ENCODE peak calls at places on chromosomes 6 and 20, in ten cellular contexts. T is dorsolateral prefrontal cortex; U is IMR-90; Z is CD8-positive, alpha-beta memory T cell; G is hepatocyte; I is neuronal stem cell; X is pancreas; F is lung; N is CD8-positive, alpha-beta T cell; H is psoas muscle. R is an unnamed sample. For H3K27me3, the result is how much of the 10 kb centered on the place peaks cover.

GRCh38 chr20:50129662-50130345 is 16.9 kb upstream of the UBE2V1 start:
- DNase-seq in F (no peak), I (no peak), Z (no peak), X (no peak), H (no peak), G (no peak), T (no peak), N (no peak), U (peak), R (no peak)

GRCh38 chr6:63097222-63097621 is 114.0 kb upstream of the FKBP1C start:
- DNase-seq in G (no peak), X (no peak), U (no peak), I (no peak), T (no peak), Z (no peak), F (no peak), N (no peak), H (no peak), R (no peak)

GRCh38 chr6:19416811-19417210 is 420.4 kb upstream of the ID4 start:
- DNase-seq in G (no peak), I (no peak), H (no peak), T (no peak), F (no peak), Z (no peak), N (no peak), U (no peak), X (no peak), R (no peak)

GRCh38 chr20:49669601-49670189 is 44.0 kb downstream of the B4GALT5 start:
- DNase-seq in H (no peak), F (no peak), I (no peak), U (no peak), N (no peak), T (no peak), X (no peak), Z (peak), G (no peak), R (no peak)

GRCh38 chr6:2976571-2977085 is 5.3 kb upstream of the SERPINB6 start:
- DNase-seq in F (no peak), I (no peak), N (no peak), U (peak), H (no peak), T (no peak), G (no peak), Z (no peak), X (no peak), R (no peak)

GRCh38 chr6:8082954-8083858 is 19.0 kb upstream of the BLOC1S5 start:
- DNase-seq in G (peak), U (peak), F (no peak), N (no peak), H (no peak), X (peak), T (no peak), I (no peak), Z (no peak), R (no peak)

GRCh38 chr6:13152804-13153203 is 175.5 kb downstream of the TBC1D7 start:
- DNase-seq in F (no peak), G (no peak), X (no peak), U (no peak), T (no peak), I (peak), H (no peak), Z (no peak), N (no peak), R (no peak)

GRCh38 chr6:55450007-55450406 is 122.7 kb downstream of the GFRAL start:
- DNase-seq in T (no peak), F (no peak), Z (no peak), H (no peak), U (peak), G (no peak), N (no peak), X (no peak), I (no peak), R (no peak)

GRCh38 chr20:22993823-22994222 is 41.3 kb upstream of the SSTR4 start:
- DNase-seq in I (no peak), U (no peak), H (no peak), F (no peak), X (no peak), G (no peak), T (no peak), Z (no peak), N (no peak), R (no peak)

GRCh38 chr20:31972481-31973386 is 4.8 kb downstream of the XKR7 start:
- DNase-seq in H (no peak), X (no peak), I (no peak), Z (no peak), U (peak), G (no peak), T (no peak), N (no peak), F (no peak), R (no peak)

GRCh38 chr6:37555040-37555781 is 55.5 kb upstream of the CCDC167 start:
- DNase-seq in H (no peak), F (no peak), T (no peak), I (no peak), N (no peak), X (no peak), G (no peak), Z (no peak), U (no peak), R (no peak)

GRCh38 chr6:24477070-24477469 is 12.3 kb downstream of the GPLD1 start:
- DNase-seq in U (no peak), T (no peak), F (no peak), I (no peak), N (no peak), Z (no peak), X (no peak), H (no peak), G (no peak), R (peak)

GRCh38 chr6:142794424-142794823 is 150.6 kb downstream of the HIVEP2 start:
- DNase-seq in I (no peak), U (no peak), T (no peak), F (no peak), N (no peak), H (no peak), Z (no peak), X (no peak), G (no peak), R (no peak)

GRCh38 chr20:32562495-32562911 is 22.6 kb downstream of the NOL4L start:
- DNase-seq in I (no peak), U (no peak), F (no peak), X (no peak), H (no peak), G (no peak), N (no peak), T (no peak), Z (no peak), R (no peak)

GRCh38 chr20:43681468-43681942 is 14.6 kb downstream of the MYBL2 start:
- DNase-seq in U (no peak), F (no peak), N (no peak), G (no peak), I (no peak), X (peak), T (peak), H (no peak), Z (no peak), R (no peak)

GRCh38 chr6:22041797-22042489 is 254.9 kb downstream of the PRL start:
- DNase-seq in N (no peak), T (no peak), F (no peak), Z (no peak), X (no peak), I (no peak), H (no peak), U (peak), G (no peak), R (no peak)

GRCh38 chr6:142482973-142483372 is 181.2 kb downstream of the ADGRG6 start:
- DNase-seq in F (no peak), G (no peak), N (no peak), X (no peak), T (no peak), U (peak), I (no peak), Z (no peak), H (no peak), R (no peak)

GRCh38 chr20:33655164-33655563 is 7.0 kb upstream of the C20orf144 start:
- DNase-seq in H (no peak), I (no peak), T (no peak), Z (no peak), F (no peak), N (no peak), G (no peak), X (no peak), U (no peak), R (no peak)

GRCh38 chr6:137736048-137736846 is 130.8 kb upstream of the TNFAIP3 start:
- DNase-seq in G (no peak), F (no peak), I (no peak), X (no peak), H (no peak), T (no peak), Z (no peak), N (peak), U (no peak), R (no peak)

GRCh38 chr6:31907158-31907813 is 5.4 kb upstream of the ZBTB12 start:
- DNase-seq in N (no peak), T (no peak), G (no peak), I (no peak), H (no peak), F (no peak), U (peak), X (no peak), Z (no peak), R (no peak)

GRCh38 chr6:139278190-139278589 is 13.6 kb downstream of the TXLNB start:
- DNase-seq in Z (no peak), G (no peak), X (no peak), N (no peak), F (no peak), T (no peak), H (no peak), U (peak), I (no peak), R (no peak)

GRCh38 chr20:3678893-3679720 is 2.7 kb downstream of the ADAM33 start:
- DNase-seq in Z (no peak), N (no peak), G (no peak), U (no peak), H (no peak), T (no peak), F (no peak), I (no peak), X (no peak), R (no peak)

GRCh38 chr6:113875470-113875869 is 18.3 kb downstream of the MARCKS start:
- DNase-seq in H (no peak), F (no peak), X (no peak), I (no peak), N (no peak), U (peak), T (no peak), G (no peak), Z (no peak), R (no peak)

GRCh38 chr6:6788394-6789020 is 200.0 kb downstream of the LY86 start:
- DNase-seq in I (no peak), N (no peak), G (no peak), U (no peak), F (no peak), Z (no peak), H (no peak), T (no peak), X (no peak), R (no peak)

GRCh38 chr20:44034451-44034850 is 119.8 kb downstream of the TOX2 start:
- DNase-seq in N (no peak), U (no peak), I (no peak), T (no peak), G (no peak), Z (no peak), X (no peak), H (no peak), F (no peak), R (peak)

GRCh38 chr6:134750669-134751068 is 199.2 kb downstream of the ALDH8A1 start:
- DNase-seq in F (no peak), T (no peak), Z (no peak), H (no peak), G (no peak), N (no peak), I (no peak), X (no peak), U (peak), R (no peak)

GRCh38 chr20:45340951-45341350 is 7.3 kb downstream of the SDC4 start:
- DNase-seq in I (no peak), H (no peak), Z (no peak), F (no peak), X (no peak), T (no peak), G (peak), N (no peak), U (no peak), R (no peak)

GRCh38 chr6:90204327-90204726 is 92.3 kb downstream of the BACH2 start:
- DNase-seq in N (no peak), F (no peak), G (no peak), H (no peak), X (no peak), Z (no peak), I (no peak), T (no peak), U (no peak), R (no peak)

GRCh38 chr6:141667580-141668309 is 465.0 kb upstream of the GJE1 start:
- DNase-seq in H (no peak), N (no peak), X (no peak), Z (no peak), G (peak), I (no peak), T (no peak), U (peak), F (no peak), R (no peak)

GRCh38 chr6:31969712-31970603 is 2.0 kb downstream of the DXO start:
- DNase-seq in X (no peak), N (no peak), G (no peak), T (no peak), Z (no peak), I (no peak), H (no peak), F (no peak), U (peak), R (no peak)

GRCh38 chr20:32945710-32946221 is 58.5 kb downstream of the SUN5 start:
- DNase-seq in N (no peak), H (no peak), F (no peak), U (peak), G (no peak), T (no peak), Z (no peak), I (peak), X (no peak), R (no peak)

GRCh38 chr20:4195499-4195898 is 180.1 kb upstream of the RNF24 start:
- DNase-seq in Z (no peak), T (peak), G (no peak), F (no peak), N (no peak), X (no peak), I (no peak), U (peak), H (no peak), R (no peak)

GRCh38 chr20:21102252-21102609 is 3.9 kb downstream of the LINC00237 start:
- DNase-seq in X (no peak), H (no peak), G (no peak), Z (no peak), T (no peak), I (no peak), N (no peak), F (no peak), U (no peak), R (no peak)

GRCh38 chr6:53795254-53795701 is 473 bp downstream of the LRRC1 start:
- DNase-seq in Z (no peak), T (peak), H (no peak), G (no peak), U (no peak), F (no peak), I (no peak), N (no peak), X (peak), R (no peak)

GRCh38 chr6:53797304-53797703 is 2.5 kb downstream of the LRRC1 start:
- DNase-seq in I (no peak), N (no peak), T (no peak), U (no peak), F (no peak), X (no peak), G (no peak), H (no peak), Z (no peak), R (no peak)

GRCh38 chr6:53795702-53796450 is 1.1 kb downstream of the LRRC1 start:
- DNase-seq in I (peak), N (no peak), T (peak), Z (no peak), F (peak), G (peak), U (peak), H (peak), X (peak), R (no peak)

GRCh38 chr6:53796791-53797190 is 2.0 kb downstream of the LRRC1 start:
- DNase-seq in H (no peak), Z (no peak), G (no peak), X (no peak), F (no peak), N (no peak), U (no peak), T (no peak), I (no peak), R (no peak)

GRCh38 chr6:53796451-53796780 is 1.6 kb downstream of the LRRC1 start:
- DNase-seq in U (no peak), T (no peak), Z (no peak), H (no peak), F (no peak), G (no peak), X (no peak), N (no peak), I (no peak), R (no peak)
- H3K4me3 ChIP-seq in U (peak), T (peak), Z (no peak), H (peak), F (peak), G (peak), X (no peak), N (peak), I (peak), R (peak)

DNA sequence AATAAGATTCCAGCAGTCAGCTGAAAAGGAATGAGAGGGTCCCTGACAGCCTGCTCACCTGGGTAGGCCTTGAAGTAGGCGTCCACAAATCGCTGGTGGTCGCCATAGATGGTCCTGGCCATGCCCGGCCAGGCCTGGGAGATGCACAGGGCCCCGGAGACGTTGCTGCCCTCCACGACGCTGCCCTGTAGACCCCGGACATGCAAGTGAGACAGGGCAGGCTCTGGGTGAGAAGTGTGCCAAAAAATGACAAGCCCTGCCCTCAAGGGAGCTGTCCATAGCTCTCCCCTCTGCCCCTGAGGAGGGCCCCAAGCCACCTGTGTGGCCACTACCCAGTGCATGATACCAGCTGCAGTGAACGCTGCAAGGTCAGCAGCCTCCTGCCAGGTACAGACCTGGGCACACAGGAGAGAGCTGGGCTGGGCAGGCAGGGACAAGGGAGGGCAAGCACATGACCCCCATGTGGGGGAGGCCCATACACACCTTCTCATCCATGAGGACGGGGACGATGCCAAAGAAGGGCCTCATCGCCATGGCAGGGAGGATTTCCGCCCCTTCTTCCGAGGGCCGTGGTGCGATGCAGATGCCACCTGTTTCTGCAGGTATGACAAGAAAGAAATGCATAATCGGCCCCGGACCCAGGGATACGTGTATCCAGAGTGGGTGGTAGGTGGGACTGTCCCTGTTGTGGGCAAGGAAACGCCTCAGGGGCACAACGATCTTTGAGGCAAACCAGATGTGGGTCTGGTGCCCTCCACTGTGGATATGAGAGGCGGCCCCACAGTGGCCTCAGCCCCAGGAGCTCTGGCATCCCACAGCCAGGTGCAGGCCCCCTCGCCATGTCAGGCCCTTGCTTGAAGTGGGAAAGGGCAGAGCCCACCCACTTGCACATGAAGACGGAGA is 21.2 kb upstream of the APMAP start:
- DNase-seq in X (no peak), Z (no peak), U (no peak), H (no peak), F (no peak), I (no peak), N (no peak), T (no peak), G (no peak), R (no peak)
- H3K27me3 ChIP-seq in X (under half), Z (under half), U (under half), H (under half), F (under half), I (under half), N (under half), T (under half), G (under half), R (under half)

GRCh38 chr6:40755749-40756452 is 168.7 kb upstream of the LRFN2 start:
- DNase-seq in I (no peak), N (no peak), F (no peak), Z (no peak), U (peak), X (no peak), H (no peak), G (peak), T (no peak), R (no peak)
- H3K4me3 ChIP-seq in I (no peak), N (no peak), F (no peak), Z (no peak), U (no peak), X (no peak), H (no peak), G (no peak), T (no peak), R (no peak)

DNA sequence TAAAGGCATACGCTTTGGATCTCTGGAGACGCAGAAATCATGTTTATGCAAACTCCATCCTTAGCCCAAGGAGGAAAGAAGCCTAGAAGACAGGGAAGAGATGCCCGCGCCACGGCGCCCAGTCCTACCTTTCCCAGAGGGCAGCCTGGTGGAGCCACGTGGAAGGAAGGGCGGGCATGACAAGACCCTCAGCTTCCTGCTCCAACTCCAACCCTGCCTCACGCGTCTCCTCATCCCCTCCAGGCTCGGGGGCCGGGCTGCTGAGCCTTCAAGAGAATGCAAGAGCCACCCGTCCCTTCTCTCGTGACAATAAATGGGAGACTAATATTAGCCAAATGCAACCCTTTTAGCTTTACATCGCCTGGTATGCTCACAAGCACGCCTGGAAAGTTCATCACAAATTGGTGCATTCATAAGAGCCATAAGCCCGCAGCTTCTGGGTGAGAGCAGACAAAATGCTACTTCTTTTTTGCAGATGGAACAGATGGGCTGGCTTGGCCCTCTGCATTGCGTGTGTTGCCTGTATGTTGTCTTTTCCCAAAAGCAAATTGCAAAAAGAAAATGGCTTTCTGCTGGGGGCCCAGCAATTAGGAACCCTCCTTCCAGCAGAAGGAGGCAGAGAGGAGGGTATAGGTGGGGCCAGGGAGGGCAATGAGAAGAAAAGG is 8.2 kb upstream of the NTSR1 start:
- DNase-seq in Z (no peak), G (no peak), T (no peak), H (no peak), I (no peak), U (no peak), F (no peak), X (peak), N (no peak), R (no peak)
- H3K27me3 ChIP-seq in Z (under half), G (under half), T (under half), H (under half), I (under half), U (under half), F (under half), X (under half), N (under half), R (under half)

DNA sequence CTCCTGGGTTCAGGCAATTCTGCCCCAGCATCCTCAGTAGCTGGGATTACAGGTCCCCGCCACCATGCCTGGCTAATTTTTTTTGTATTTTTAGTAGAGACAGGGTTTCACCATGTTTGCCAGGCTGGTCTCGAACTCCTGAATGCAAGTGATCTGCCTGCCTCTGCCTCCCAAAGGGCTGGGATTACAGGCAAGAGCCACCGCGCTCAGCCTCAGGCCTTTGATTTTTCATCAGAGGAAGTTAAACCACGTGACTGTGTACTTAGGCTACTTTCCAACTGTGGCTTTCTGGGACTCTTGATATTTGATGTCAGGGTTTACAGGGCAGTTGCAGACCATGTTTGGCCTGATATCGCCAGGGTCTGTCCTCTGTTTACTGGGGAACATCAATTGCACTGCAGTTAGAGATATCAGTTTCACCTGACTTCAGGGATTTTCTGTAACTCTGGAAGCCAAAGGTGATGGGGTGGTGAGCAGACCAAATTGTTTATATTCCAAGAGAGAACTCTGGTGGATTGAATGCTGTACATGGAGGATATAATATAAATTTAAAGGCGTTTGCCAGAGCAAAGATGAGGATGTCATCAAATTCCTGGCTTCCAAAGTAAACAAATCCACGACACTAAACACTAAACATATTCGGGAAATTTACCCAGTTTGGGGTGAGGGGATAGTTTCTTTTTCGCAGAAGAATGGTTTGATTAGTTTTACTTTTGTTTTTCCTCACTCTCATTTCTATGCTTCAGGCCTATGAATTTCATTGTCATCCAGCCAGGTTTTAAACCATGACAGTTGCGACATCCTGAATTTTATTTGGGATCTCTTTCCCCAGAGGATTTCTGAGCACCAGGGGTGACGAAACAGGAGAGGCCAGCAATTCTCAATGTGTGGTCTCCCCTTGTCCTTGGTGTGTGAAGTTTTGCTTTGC is 4.2 kb downstream of the PSMF1 start:
- DNase-seq in F (peak), G (peak), X (peak), I (no peak), T (no peak), H (peak), Z (no peak), U (peak), N (no peak), R (no peak)
- H3K4me3 ChIP-seq in F (no peak), G (no peak), X (no peak), I (no peak), T (no peak), H (peak), Z (no peak), U (peak), N (no peak), R (no peak)